ENCODE peak calls at places on chromosomes 2 and 18, in four cellular contexts. L is right atrium auricular region, Z is fibroblast of pulmonary artery, D is BJ. H is an unnamed sample.

GRCh38 chr2:235850771-235851551 is 317.2 kb downstream of the GBX2 start:
- DNase-seq in Z (no peak), D (no peak), L (no peak), H (no peak)

GRCh38 chr2:128381001-128381938 is 62.6 kb upstream of the HS6ST1 start:
- DNase-seq in Z (peak; percentile 19), L (no peak), D (no peak), H (peak; percentile 17)

GRCh38 chr2:1153959-1154358 is 203.3 kb downstream of the SNTG2 start:
- DNase-seq in L (peak; percentile 61), Z (no peak), D (no peak), H (no peak)

GRCh38 chr2:143422681-143423080 is 293.5 kb downstream of the ARHGAP15 start:
- DNase-seq in L (no peak), Z (no peak), D (no peak), H (no peak)

GRCh38 chr2:207692206-207693065 is 19.0 kb upstream of the CCNYL1 start:
- DNase-seq in Z (no peak), L (peak; percentile 62), D (no peak), H (no peak)

GRCh38 chr2:188601927-188602326 is 310.3 kb downstream of the GULP1 start:
- DNase-seq in Z (no peak), D (no peak), L (no peak), H (no peak)

GRCh38 chr2:98346259-98347236 is at the start of gene CNGA3:
- DNase-seq in L (no peak), D (no peak), Z (peak; percentile 19), H (peak; percentile 25)

GRCh38 chr2:29238497-29238896 is 123.3 kb downstream of the CLIP4 start:
- DNase-seq in Z (peak; percentile 45), D (no peak), L (no peak), H (no peak)

GRCh38 chr2:240920783-240921231 is 14.7 kb downstream of the CROCC2 start:
- DNase-seq in D (no peak), L (peak; percentile 55), Z (no peak), H (peak; percentile 21)

GRCh38 chr2:113178891-113179290 is 5.1 kb downstream of the PSD4 start:
- DNase-seq in Z (no peak), L (no peak), D (no peak), H (no peak)

GRCh38 chr2:133885847-133886246 is 317.6 kb upstream of the NCKAP5 start:
- DNase-seq in Z (no peak), D (no peak), L (no peak), H (no peak)

GRCh38 chr18:66124394-66124793 is 373.6 kb downstream of the CDH7 start:
- DNase-seq in D (no peak), Z (no peak), L (no peak), H (no peak)

GRCh38 chr2:149226790-149227189 is 103.6 kb upstream of the LYPD6 start:
- DNase-seq in D (no peak), L (no peak), Z (no peak), H (no peak)

GRCh38 chr2:52794611-52795010 is 973.0 kb upstream of the CHAC2 start:
- DNase-seq in L (no peak), Z (no peak), D (no peak), H (no peak)

GRCh38 chr2:240390091-240391073 is 45.1 kb upstream of the GPC1 start:
- DNase-seq in Z (no peak), D (no peak), L (no peak), H (peak; percentile 20)

GRCh38 chr2:1617425-1618021 is 126.8 kb downstream of the PXDN start:
- DNase-seq in D (no peak), L (no peak), Z (no peak), H (peak; percentile 18)

GRCh38 chr2:97732436-97733340 is 19.3 kb downstream of the ZAP70 start:
- DNase-seq in L (no peak), D (no peak), Z (no peak), H (no peak)

GRCh38 chr18:55343396-55344073 is 244.5 kb downstream of the TCF4 start:
- DNase-seq in Z (peak; percentile 66), L (no peak), D (no peak), H (no peak)

GRCh38 chr2:226396541-226396940 is 403.1 kb downstream of the IRS1 start:
- DNase-seq in D (no peak), Z (no peak), L (no peak), H (no peak)

GRCh38 chr2:8432712-8433336 is 249.0 kb upstream of the ID2 start:
- DNase-seq in D (no peak), Z (no peak), L (no peak), H (no peak)

GRCh38 chr2:137521653-137522052 is 442.6 kb upstream of the HNMT start:
- DNase-seq in L (no peak), D (no peak), Z (no peak), H (no peak)

GRCh38 chr18:886076-886475 is 18.6 kb upstream of the ADCYAP1 start:
- DNase-seq in L (no peak), Z (no peak), D (no peak), H (no peak)

GRCh38 chr18:71001597-71001996 is 712.8 kb downstream of the SOCS6 start:
- DNase-seq in L (no peak), D (no peak), Z (peak; percentile 13), H (no peak)

GRCh38 chr18:37441821-37442220 is 123.8 kb downstream of the CELF4 start:
- DNase-seq in Z (no peak), L (no peak), D (no peak), H (no peak)

GRCh38 chr18:59899298-59900221 is at the start of gene PMAIP1:
- DNase-seq in Z (peak; percentile 95), L (peak; percentile 77), D (no peak), H (peak; percentile 86)

GRCh38 chr2:6576312-6576711 is 289.4 kb downstream of the CMPK2 start:
- DNase-seq in D (no peak), L (no peak), Z (no peak), H (no peak)

GRCh38 chr2:178328037-178328436 is 122.9 kb downstream of the PRKRA start:
- DNase-seq in D (no peak), Z (peak; percentile 51), L (no peak), H (no peak)

GRCh38 chr2:105114551-105114950 is 76.7 kb downstream of the MRPS9 start:
- DNase-seq in D (no peak), Z (peak; percentile 77), L (no peak), H (no peak)

GRCh38 chr2:64945973-64946736 is 43.0 kb upstream of the SLC1A4 start:
- DNase-seq in Z (no peak), D (no peak), L (no peak), H (no peak)

GRCh38 chr2:130869441-130870160 is 32.9 kb downstream of the ARHGEF4 start:
- DNase-seq in L (no peak), D (no peak), Z (peak; percentile 44), H (no peak)

GRCh38 chr2:164386226-164386625 is 235.1 kb downstream of the GRB14 start:
- DNase-seq in D (no peak), Z (no peak), L (no peak), H (no peak)

GRCh38 chr18:12307871-12308385 is at the start of gene TUBB6:
- DNase-seq in L (peak; percentile 73), Z (peak; percentile 84), D (no peak), H (peak; percentile 77)

GRCh38 chr2:100677611-100678185 is 114.9 kb downstream of the PDCL3 start:
- DNase-seq in D (no peak), Z (no peak), L (peak; percentile 5), H (no peak)

GRCh38 chr2:70753978-70754377 is 14.0 kb downstream of the ADD2 start:
- DNase-seq in D (no peak), L (no peak), Z (no peak), H (no peak)

GRCh38 chr2:160269803-160270570 is 69.9 kb upstream of the ITGB6 start:
- DNase-seq in L (peak; percentile 96), Z (peak; percentile 95), D (peak; percentile 74), H (peak; percentile 95)

GRCh38 chr18:31102020-31102684 is at the start of gene DSC2:
- DNase-seq in L (peak; percentile 61), Z (no peak), D (no peak), H (no peak)

GRCh38 chr18:37322497-37323035 is 243.0 kb downstream of the CELF4 start:
- DNase-seq in D (no peak), L (no peak), Z (peak; percentile 47), H (no peak)

GRCh38 chr2:222427606-222428320 is 3.4 kb downstream of the SGPP2 start:
- DNase-seq in D (no peak), L (no peak), Z (no peak), H (no peak)

GRCh38 chr18:28960146-28960545 is 783.2 kb upstream of the CDH2 start:
- DNase-seq in D (no peak), L (no peak), Z (peak; percentile 43), H (no peak)

GRCh38 chr2:39416172-39416571 is 20.9 kb downstream of the MAP4K3 start:
- DNase-seq in D (peak; percentile 45), L (no peak), Z (no peak), H (no peak)

DNA sequence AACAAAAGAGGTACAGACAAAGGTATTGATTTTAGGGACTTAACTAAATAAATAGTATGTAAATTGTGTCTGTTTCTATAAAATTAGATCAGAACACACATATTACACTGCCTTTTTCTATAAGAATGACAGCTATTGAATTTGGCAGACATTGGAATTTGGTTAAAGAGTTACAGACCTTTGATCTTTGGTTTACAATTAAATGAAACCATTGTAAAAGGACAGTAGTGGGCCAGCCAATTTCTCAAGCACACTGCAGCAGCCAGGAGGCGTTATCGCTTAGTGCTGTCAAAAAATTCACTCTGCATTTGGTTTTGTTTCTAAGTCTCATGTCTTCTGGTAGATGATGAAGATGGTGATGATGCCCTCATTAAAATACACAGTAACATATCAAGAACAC is 175.9 kb downstream of the NR4A2 start:
- DNase-seq in D (no peak), L (no peak), Z (no peak), H (no peak)
- TF ChIP-seq CTCF in D (peak; percentile 8), L (no peak), Z (no peak), H (no peak)

GRCh38 chr2:193861557-193861956 is 1666.8 kb upstream of the TMEFF2 start:
- DNase-seq in L (no peak), D (no peak), Z (no peak), H (no peak)
- TF ChIP-seq CTCF in L (no peak), D (no peak), Z (peak; percentile 14), H (no peak)

DNA sequence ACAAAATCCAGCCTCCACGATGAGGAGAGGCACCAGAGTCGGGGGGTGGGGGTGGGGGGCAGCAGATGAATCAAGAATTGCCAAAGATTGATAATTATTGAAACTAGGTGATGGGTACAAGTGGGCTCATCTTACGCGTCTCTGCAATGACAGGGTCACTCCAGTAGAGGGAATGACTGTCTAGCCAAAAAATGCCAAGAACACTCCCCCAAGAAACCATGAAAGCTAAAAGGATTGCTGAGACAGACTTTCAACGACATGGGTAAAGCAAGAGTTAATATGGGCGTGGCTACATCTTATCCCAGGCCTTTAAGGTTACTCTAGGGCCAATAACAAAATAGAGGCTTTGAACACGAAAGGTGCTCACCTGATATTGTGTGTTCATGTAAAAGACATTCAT is 86.5 kb downstream of the STK39 start:
- DNase-seq in D (no peak), L (no peak), Z (no peak), H (no peak)
- TF ChIP-seq CTCF in D (no peak), L (no peak), Z (peak; percentile 17), H (no peak)

GRCh38 chr2:234669611-234670010 is 172.7 kb upstream of the ARL4C start:
- DNase-seq in Z (no peak), L (peak; percentile 26), D (no peak), H (no peak)
- TF ChIP-seq CTCF in Z (peak; percentile 26), L (no peak), D (no peak), H (no peak)

GRCh38 chr2:72574886-72575285 is 250.9 kb downstream of the EXOC6B start:
- DNase-seq in Z (no peak), L (no peak), D (no peak), H (no peak)
- TF ChIP-seq CTCF in Z (no peak), L (no peak), D (no peak), H (no peak)

H was measured in ovary.